ENCODE peak calls at places on chromosomes 1 and 21, in ten cellular contexts. T is Calu3; S is NCI-H1092; B is effector CD4-positive, alpha-beta T cell; I is HFFc6; W is MCF 10A; A is endothelial cell; F is T-cell; X is NCI-H1417 treated with DMSO at 0.1 percent for 48 hours; M is GM23248. G is an unnamed sample.
A peak's percentile ranks its signal among the peaks of the same experiment; 100 is the strongest.

GRCh38 chr21:43959231-43960041 is 52.7 kb upstream of the TRAPPC10 start:
- DNase-seq in T (no peak), S (no peak), B (no peak), I (no peak), W (no peak), A (no peak), F (no peak), X (no peak), M (no peak), G (no peak)

GRCh38 chr1:30903343-30904034 is 5.1 kb downstream of the SDC3 start:
- DNase-seq in T (no peak), S (no peak), B (no peak), I (no peak), W (no peak), A (no peak), F (no peak), X (no peak), M (peak; percentile 19), G (no peak)

GRCh38 chr1:90314533-90314932 is 319.6 kb downstream of the ZNF326 start:
- DNase-seq in T (no peak), S (no peak), B (no peak), I (no peak), W (no peak), A (no peak), F (no peak), X (no peak), M (no peak), G (no peak)

GRCh38 chr1:37265786-37266667 is 208.4 kb upstream of the ZC3H12A start:
- DNase-seq in T (no peak), S (peak; percentile 22), B (no peak), I (no peak), W (no peak), A (no peak), F (no peak), X (no peak), M (no peak), G (no peak)

GRCh38 chr1:174445351-174445750 is 2.4 kb upstream of the GPR52 start:
- DNase-seq in T (no peak), S (no peak), B (no peak), I (no peak), W (no peak), A (no peak), F (no peak), X (no peak), M (no peak), G (no peak)

GRCh38 chr1:57464756-57465155 is 40.9 kb upstream of the DAB1 start:
- DNase-seq in T (no peak), S (no peak), B (no peak), I (no peak), W (no peak), A (no peak), F (no peak), X (no peak), M (no peak), G (no peak)

GRCh38 chr1:64882574-64883255 is 83.6 kb downstream of the JAK1 start:
- DNase-seq in T (no peak), S (no peak), B (no peak), I (no peak), W (no peak), A (no peak), F (no peak), X (no peak), M (no peak), G (no peak)

GRCh38 chr1:231161711-231162299 is at the start of gene TRIM67:
- DNase-seq in T (no peak), S (peak; percentile 52), B (no peak), I (no peak), W (no peak), A (peak; percentile 46), F (no peak), X (no peak), M (no peak), G (no peak)

GRCh38 chr1:166975361-166976129 is at the start of gene ILDR2:
- DNase-seq in T (peak; percentile 55), S (peak; percentile 59), B (peak; percentile 18), I (no peak), W (peak; percentile 26), A (peak; percentile 44), F (peak; percentile 42), X (no peak), M (peak; percentile 42), G (peak; percentile 67)

GRCh38 chr1:201224671-201225400 is 34.2 kb downstream of the IGFN1 start:
- DNase-seq in T (no peak), S (no peak), B (no peak), I (no peak), W (no peak), A (no peak), F (no peak), X (no peak), M (peak; percentile 74), G (no peak)